ENCODE peak calls at places on chromosomes 13 and 19, in seven cellular contexts. C is CD8-positive, alpha-beta T cell; N is cardiac muscle cell; L is SJSA1; E is neural progenitor cell; Z is tibial nerve; M is vagina. J is an unnamed sample.

GRCh38 chr13:45398862-45399261 is 19.3 kb downstream of the SLC25A30 start:
- DNase-seq in L (no peak), C (peak; percentile 49), Z (no peak), E (no peak), M (no peak), N (no peak), J (peak; percentile 9)

GRCh38 chr13:44951184-44951583 is 38.1 kb downstream of the NUFIP1 start:
- DNase-seq in N (no peak), E (no peak), L (no peak), M (no peak), Z (no peak), C (no peak), J (no peak)

GRCh38 chr19:17944301-17944700 is 11.5 kb downstream of the CCDC124 start:
- DNase-seq in M (no peak), E (no peak), N (no peak), L (no peak), C (no peak), Z (no peak), J (no peak)

GRCh38 chr19:49676136-49676689 is 858 bp upstream of the PRMT1 start:
- DNase-seq in M (no peak), E (peak; percentile 96), Z (peak; percentile 69), C (peak; percentile 65), L (no peak), N (peak; percentile 88), J (no peak)

GRCh38 chr13:32209670-32210069 is 105.5 kb downstream of the ZAR1L start:
- DNase-seq in N (peak; percentile 5), Z (no peak), M (no peak), C (no peak), E (no peak), L (no peak), J (no peak)

GRCh38 chr19:38713227-38713649 is 31.0 kb downstream of the CAPN12 start:
- DNase-seq in Z (peak; percentile 73), L (no peak), E (no peak), N (no peak), C (no peak), M (no peak), J (no peak)

GRCh38 chr13:75774176-75774575 is 138.0 kb downstream of the LMO7 start:
- DNase-seq in Z (no peak), L (no peak), E (no peak), N (no peak), M (no peak), C (no peak), J (no peak)

GRCh38 chr13:110257408-110257807 is 49.5 kb downstream of the COL4A1 start:
- DNase-seq in L (no peak), M (no peak), C (no peak), N (no peak), E (no peak), Z (no peak), J (no peak)

GRCh38 chr13:43230989-43231388 is 207.6 kb downstream of the DNAJC15 start:
- DNase-seq in Z (no peak), E (no peak), L (no peak), M (no peak), C (no peak), N (no peak), J (no peak)

GRCh38 chr13:28493740-28494536 is 990 bp downstream of the FLT1 start:
- DNase-seq in N (peak; percentile 61), Z (no peak), L (peak; percentile 5), C (no peak), E (peak; percentile 67), M (no peak), J (no peak)

GRCh38 chr13:28494861-28495585 is at the start of gene FLT1:
- DNase-seq in M (no peak), L (peak; percentile 28), C (peak; percentile 54), Z (no peak), N (peak; percentile 71), E (peak; percentile 80), J (no peak)

GRCh38 chr13:28497143-28497876 is 2.4 kb upstream of the FLT1 start:
- DNase-seq in Z (no peak), N (peak; percentile 36), M (no peak), C (no peak), L (no peak), E (no peak), J (no peak)

GRCh38 chr13:28494537-28494860 is 429 bp downstream of the FLT1 start:
- DNase-seq in E (peak; percentile 65), L (no peak), M (no peak), C (no peak), N (no peak), Z (no peak), J (no peak)

GRCh38 chr13:28495586-28496564 is 947 bp upstream of the FLT1 start:
- DNase-seq in C (no peak), N (no peak), Z (no peak), E (no peak), L (no peak), M (no peak), J (no peak)
- H3K27ac ChIP-seq in C (no peak overlapping the region), N (no peak overlapping the region), Z (no peak overlapping the region), E (no peak overlapping the region), L (no peak overlapping the region), M (no peak overlapping the region), J (no peak overlapping the region)

GRCh38 chr19:16457195-16457953 is 14.4 kb downstream of the EPS15L1 start:
- DNase-seq in E (peak; percentile 23), L (peak; percentile 48), C (no peak), Z (no peak), M (no peak), N (peak; percentile 14), J (no peak)
- H3K27ac ChIP-seq in E (no peak overlapping the region), L (peak overlapping the region; percentile 18), C (no peak overlapping the region), Z (peak overlapping the region; percentile 83), M (peak overlapping the region; percentile 80), N (peak overlapping the region; percentile 38), J (no peak overlapping the region)

GRCh38 chr19:7187605-7188339 is 106.4 kb downstream of the INSR start:
- DNase-seq in L (no peak), M (no peak), C (no peak), N (no peak), E (no peak), Z (no peak), J (no peak)
- H3K27ac ChIP-seq in L (no peak overlapping the region), M (no peak overlapping the region), C (no peak overlapping the region), N (no peak overlapping the region), E (no peak overlapping the region), Z (no peak overlapping the region), J (no peak overlapping the region)

DNA sequence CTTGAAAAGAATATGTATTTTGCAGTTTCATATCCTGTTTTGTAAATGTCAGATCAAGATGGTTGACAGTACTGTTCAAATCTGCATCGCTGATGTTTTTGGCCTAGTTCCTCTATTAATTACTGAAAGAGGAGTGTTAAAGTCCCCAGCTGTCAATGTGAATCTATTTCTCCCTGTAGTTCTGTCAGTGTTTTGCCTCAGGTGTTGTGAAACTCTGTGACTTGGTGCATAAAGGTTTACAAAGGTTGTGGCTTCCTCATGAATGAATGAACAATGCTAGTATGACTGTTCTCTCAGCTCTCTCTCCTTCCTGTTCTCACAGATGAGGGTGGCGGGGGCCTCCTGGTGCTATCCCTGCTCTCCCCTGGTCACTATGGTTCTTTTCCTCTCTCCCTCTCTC is 142.4 kb downstream of the MYCBP2 start:
- DNase-seq in Z (no peak), E (no peak), M (no peak), L (no peak), C (no peak), N (no peak), J (no peak)
- H3K27ac ChIP-seq in Z (no peak overlapping the region), E (no peak overlapping the region), M (no peak overlapping the region), L (no peak overlapping the region), C (no peak overlapping the region), N (no peak overlapping the region), J (no peak overlapping the region)

GRCh38 chr13:40983725-40984669 is 35.1 kb downstream of the ELF1 start:
- DNase-seq in M (no peak), Z (no peak), E (no peak), L (no peak), N (no peak), C (no peak), J (no peak)

GRCh38 chr13:40985596-40986327 is 33.4 kb downstream of the ELF1 start:
- DNase-seq in L (no peak), Z (no peak), N (no peak), M (no peak), E (no peak), C (no peak), J (no peak)

GRCh38 chr13:40986328-40986856 is 32.7 kb downstream of the ELF1 start:
- DNase-seq in Z (no peak), E (no peak), L (no peak), M (no peak), N (no peak), C (no peak), J (no peak)

GRCh38 chr13:40984670-40985366 is 34.3 kb downstream of the ELF1 start:
- DNase-seq in Z (no peak), E (no peak), M (no peak), C (no peak), L (peak; percentile 12), N (no peak), J (no peak)

DNA sequence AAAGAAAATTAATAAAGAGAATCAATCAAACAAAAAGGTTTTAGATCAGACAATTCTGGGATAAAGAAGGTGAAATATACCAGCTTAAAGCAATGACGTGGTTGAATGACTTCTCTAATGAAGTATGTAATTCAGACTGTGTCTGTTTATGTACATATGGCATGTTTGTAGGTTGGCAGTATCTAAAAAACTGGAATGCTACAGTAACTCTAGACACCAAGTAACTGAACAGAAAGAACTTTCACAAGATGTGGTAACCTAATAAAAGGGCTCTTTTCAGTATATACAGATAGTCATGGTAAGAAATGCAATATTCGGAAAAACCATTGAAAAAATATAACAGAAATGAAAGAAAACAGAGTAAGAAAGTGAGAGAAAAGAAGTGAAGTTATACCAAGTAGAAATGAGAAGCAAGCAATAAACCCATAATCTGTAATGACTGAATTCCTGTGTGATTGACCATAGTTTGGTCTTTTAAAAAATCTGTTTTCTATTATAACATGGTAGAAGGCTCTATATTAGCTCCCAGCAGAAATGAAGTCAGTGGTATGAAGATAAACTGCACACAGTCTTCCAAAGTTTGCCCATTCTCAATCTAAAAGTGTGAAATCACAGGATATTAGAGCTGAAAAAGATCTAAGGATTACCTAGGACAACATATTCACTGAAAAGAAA is 31.4 kb downstream of the ELF1 start:
- DNase-seq in M (no peak), N (no peak), E (no peak), L (no peak), Z (no peak), C (no peak), J (no peak)
- H3K27ac ChIP-seq in M (no peak overlapping the region), N (no peak overlapping the region), E (no peak overlapping the region), L (no peak overlapping the region), Z (no peak overlapping the region), C (no peak overlapping the region), J (no peak overlapping the region)

DNA sequence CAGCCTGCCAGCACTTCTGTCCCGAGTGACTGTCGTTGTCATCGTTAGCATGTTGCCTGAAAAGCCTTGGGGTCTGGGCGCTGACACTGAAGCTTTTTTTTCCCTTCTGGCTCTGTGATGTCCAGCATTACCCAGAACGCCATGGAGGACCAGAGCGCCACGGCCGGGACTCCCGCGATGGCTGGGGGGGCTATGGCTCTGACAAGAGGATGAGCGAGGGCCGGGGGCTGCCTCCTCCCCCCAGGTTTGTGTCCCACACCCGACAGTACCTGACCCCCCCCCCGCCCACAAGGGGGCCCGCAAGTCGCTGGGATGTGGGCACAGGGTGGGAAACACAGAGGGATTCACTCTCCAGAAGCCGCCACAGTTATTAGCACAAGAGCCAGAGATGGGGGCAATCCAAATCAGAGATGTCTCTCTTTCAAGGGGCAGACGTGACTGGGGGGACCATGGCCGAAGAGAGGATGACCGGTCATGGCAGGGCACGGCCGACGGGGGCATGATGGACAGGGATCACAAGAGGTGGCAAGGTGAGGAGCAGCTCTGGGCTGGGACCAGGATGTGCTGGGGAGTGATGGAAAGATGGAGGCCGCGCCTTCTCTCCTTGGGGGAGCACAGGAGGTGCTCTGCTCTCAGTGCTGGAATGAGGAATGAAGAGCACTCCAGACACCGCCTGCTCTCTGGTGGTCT is 13.2 kb downstream of the MICOS13 start:
- DNase-seq in N (no peak), M (no peak), L (no peak), C (no peak), Z (no peak), E (no peak), J (no peak)
- H3K27ac ChIP-seq in N (peak overlapping the region; percentile 60), M (no peak overlapping the region), L (no peak overlapping the region), C (no peak overlapping the region), Z (no peak overlapping the region), E (no peak overlapping the region), J (no peak overlapping the region)

J was measured in effector memory CD4-positive, alpha-beta T cell.